ENCODE peak calls at places on chromosomes 7 and 10, in seven cellular contexts. P, Q, D, T, N, U and O are unnamed samples.

GRCh38 chr10:85490431-85490830 is 876.2 kb downstream of the GRID1 start:
- DNase-seq in D (no peak), N (no peak), Q (no peak), P (no peak), U (no peak), T (no peak), O (no peak)

GRCh38 chr10:54081950-54082349 is 719.1 kb downstream of the PCDH15 start:
- DNase-seq in D (no peak), U (no peak), T (no peak), Q (no peak), N (no peak), P (no peak), O (no peak)

GRCh38 chr10:69268761-69269416 is 9.4 kb upstream of the HK1 start:
- DNase-seq in T (no peak), D (no peak), P (no peak), U (no peak), Q (no peak), N (no peak), O (no peak)

GRCh38 chr10:63273575-63273974 is 140.4 kb downstream of the NRBF2 start:
- DNase-seq in P (no peak), D (no peak), U (no peak), T (no peak), N (no peak), Q (peak; percentile 23), O (no peak)

GRCh38 chr10:34906021-34906965 is 91.2 kb upstream of the PARD3 start:
- DNase-seq in Q (peak; percentile 72), N (peak; percentile 35), D (no peak), T (no peak), U (no peak), P (no peak), O (no peak)

GRCh38 chr10:31557854-31558253 is 238.8 kb downstream of the ZEB1 start:
- DNase-seq in U (no peak), N (no peak), Q (no peak), P (no peak), T (no peak), D (no peak), O (no peak)

GRCh38 chr10:51074238-51075028 is at the start of gene PRKG1:
- DNase-seq in T (peak; percentile 8), U (peak; percentile 87), P (peak; percentile 79), D (peak; percentile 45), Q (peak; percentile 80), N (peak; percentile 68), O (no peak)

GRCh38 chr7:149624006-149624405 is 126.4 kb upstream of the ZNF746 start:
- DNase-seq in P (peak; percentile 43), D (no peak), T (peak; percentile 53), Q (peak; percentile 42), N (peak; percentile 22), U (peak; percentile 27), O (peak; percentile 51)

GRCh38 chr10:3978174-3978573 is 193.2 kb upstream of the KLF6 start:
- DNase-seq in N (no peak), P (no peak), U (peak; percentile 33), D (no peak), Q (peak; percentile 95), T (no peak), O (no peak)

GRCh38 chr7:92695308-92696261 is 105.4 kb upstream of the FAM133B start:
- DNase-seq in Q (peak; percentile 90), N (peak; percentile 28), U (peak; percentile 39), T (no peak), P (peak; percentile 95), D (no peak), O (no peak)

GRCh38 chr10:124701881-124702656 is 42.1 kb downstream of the FAM53B start:
- DNase-seq in D (no peak), T (peak; percentile 54), U (no peak), N (no peak), P (no peak), Q (no peak), O (no peak)

GRCh38 chr10:24579911-24580310 is 143.8 kb downstream of the ARHGAP21 start:
- DNase-seq in T (no peak), N (peak; percentile 14), Q (no peak), U (no peak), P (no peak), D (no peak), O (no peak)

GRCh38 chr7:116583653-116584052 is 58.8 kb downstream of the CAV1 start:
- DNase-seq in P (no peak), T (peak; percentile 33), N (no peak), D (no peak), Q (no peak), U (no peak), O (peak; percentile 40)

GRCh38 chr10:45152726-45153125 is 152.0 kb downstream of the ZNF22 start:
- DNase-seq in P (no peak), Q (no peak), U (no peak), D (no peak), T (no peak), N (no peak), O (no peak)

GRCh38 chr10:91251430-91252056 is 31.1 kb downstream of the PCGF5 start:
- DNase-seq in T (peak; percentile 26), P (peak; percentile 49), D (peak; percentile 65), Q (peak; percentile 55), N (peak; percentile 46), U (peak; percentile 45), O (peak; percentile 38)

GRCh38 chr10:58280982-58281752 is 12.2 kb downstream of the CISD1 start:
- DNase-seq in T (no peak), N (no peak), D (no peak), Q (peak; percentile 56), U (no peak), P (no peak), O (no peak)

GRCh38 chr10:35056686-35057085 is 33.5 kb downstream of the CUL2 start:
- DNase-seq in U (no peak), T (no peak), D (no peak), N (no peak), Q (no peak), P (no peak), O (no peak)

GRCh38 chr10:31129261-31129660 is 97.6 kb upstream of the ZNF438 start:
- DNase-seq in D (peak; percentile 33), N (no peak), T (no peak), U (peak; percentile 67), Q (peak; percentile 72), P (peak; percentile 38), O (no peak)

GRCh38 chr7:116227678-116228239 is 17.4 kb downstream of the TES start:
- DNase-seq in P (no peak), D (no peak), N (no peak), T (no peak), Q (peak; percentile 51), U (no peak), O (no peak)

GRCh38 chr10:29828978-29829377 is 194.2 kb upstream of the SVIL start:
- DNase-seq in Q (no peak), N (no peak), U (no peak), D (no peak), P (no peak), T (no peak), O (no peak)

GRCh38 chr10:52011113-52011512 is 303.0 kb upstream of the DKK1 start:
- DNase-seq in U (no peak), T (no peak), D (no peak), Q (no peak), N (no peak), P (no peak), O (no peak)

GRCh38 chr10:17833656-17834055 is 24.5 kb downstream of the MRC1 start:
- DNase-seq in P (no peak), U (no peak), Q (no peak), D (no peak), T (no peak), N (no peak), O (no peak)

GRCh38 chr10:72171175-72171630 is 44.6 kb upstream of the ANAPC16 start:
- DNase-seq in N (no peak), T (no peak), U (peak; percentile 12), D (no peak), Q (peak; percentile 99), P (peak; percentile 65), O (no peak)

GRCh38 chr7:22223841-22224240 is 133.1 kb downstream of the RAPGEF5 start:
- DNase-seq in N (no peak), P (no peak), T (no peak), Q (no peak), U (no peak), D (no peak), O (no peak)

GRCh38 chr7:88223265-88223664 is 3.4 kb upstream of the SRI start:
- DNase-seq in N (no peak), T (no peak), U (no peak), P (no peak), D (no peak), Q (no peak), O (no peak)

GRCh38 chr10:1662361-1663025 is 74.8 kb downstream of the ADARB2 start:
- DNase-seq in D (no peak), Q (no peak), P (no peak), N (no peak), T (no peak), U (no peak), O (no peak)

GRCh38 chr10:128029280-128029618 is 97.0 kb downstream of the MKI67 start:
- DNase-seq in T (no peak), P (no peak), N (no peak), U (no peak), Q (no peak), D (no peak), O (no peak)

GRCh38 chr10:23422003-23422411 is 16.9 kb upstream of the OTUD1 start:
- DNase-seq in Q (peak; percentile 39), U (no peak), P (no peak), N (no peak), D (no peak), T (no peak), O (no peak)

GRCh38 chr7:78924581-78924980 is 528.9 kb downstream of the MAGI2 start:
- DNase-seq in N (peak; percentile 4), Q (peak; percentile 27), D (no peak), U (peak; percentile 26), T (no peak), P (no peak), O (no peak)

GRCh38 chr7:120523985-120524384 is 251.0 kb downstream of the KCND2 start:
- DNase-seq in U (no peak), T (no peak), D (no peak), Q (no peak), P (no peak), N (no peak), O (no peak)

GRCh38 chr10:28302012-28302667 is 724 bp downstream of the MPP7 start:
- DNase-seq in T (no peak), Q (peak; percentile 10), U (no peak), D (no peak), N (no peak), P (peak; percentile 55), O (no peak)

GRCh38 chr7:2980406-2981102 is 63.1 kb downstream of the CARD11 start:
- DNase-seq in D (no peak), T (peak; percentile 60), U (no peak), Q (no peak), P (no peak), N (no peak), O (peak; percentile 57)

GRCh38 chr7:144854839-144855424 is 19.1 kb upstream of the TPK1 start:
- DNase-seq in Q (peak; percentile 50), U (no peak), N (peak; percentile 6), D (no peak), P (no peak), T (no peak), O (no peak)

GRCh38 chr10:48981310-48981907 is 41.8 kb upstream of the LRRC18 start:
- DNase-seq in D (peak; percentile 59), Q (peak; percentile 59), U (peak; percentile 74), P (peak; percentile 51), T (peak; percentile 56), N (peak; percentile 82), O (peak; percentile 31)

GRCh38 chr7:105853931-105854419 is 22.4 kb downstream of the ATXN7L1 start:
- DNase-seq in P (no peak), D (no peak), U (no peak), T (no peak), N (peak; percentile 22), Q (no peak), O (no peak)

GRCh38 chr10:71302874-71303568 is 16.0 kb upstream of the SLC29A3 start:
- DNase-seq in N (no peak), D (no peak), Q (peak; percentile 60), P (no peak), U (peak; percentile 36), T (no peak), O (no peak)

GRCh38 chr10:75401569-75402485 is at the start of gene ZNF503:
- DNase-seq in Q (peak; percentile 97), U (peak; percentile 96), N (peak; percentile 93), P (peak; percentile 95), D (peak; percentile 94), T (peak; percentile 66), O (peak; percentile 73)

GRCh38 chr7:50531928-50532327 is 33.3 kb downstream of the DDC start:
- DNase-seq in N (no peak), P (no peak), U (no peak), Q (no peak), T (no peak), D (no peak), O (no peak)